ENCODE peak calls at places on chromosome 15, in four cellular contexts. Z is tibial artery, U is HFF-Myc, G is transverse colon. W is an unnamed sample.

GRCh38 chr15:36682091-36682490 is 102.7 kb downstream of the CDIN1 start:
- DNase-seq in Z (no peak), U (no peak), G (no peak), W (no peak)

GRCh38 chr15:61459785-61460707 is 230.9 kb upstream of the RORA start:
- DNase-seq in Z (no peak), U (peak; percentile 6), G (no peak), W (peak; percentile 76)

GRCh38 chr15:37100109-37100873 is at the start of gene MEIS2:
- DNase-seq in Z (peak; percentile 92), U (peak; percentile 79), G (peak; percentile 81), W (peak; percentile 87)

GRCh38 chr15:48644827-48645557 is 517 bp downstream of the FBN1 start:
- DNase-seq in Z (peak; percentile 55), U (no peak), G (no peak), W (peak; percentile 43)

GRCh38 chr15:89947338-89947829 is 34.6 kb upstream of the ARPIN start:
- DNase-seq in Z (no peak), U (no peak), G (no peak), W (no peak)

GRCh38 chr15:35505152-35505551 is 40.8 kb downstream of the DPH6 start:
- DNase-seq in Z (no peak), U (no peak), G (no peak), W (no peak)

GRCh38 chr15:70091649-70092461 is 5.9 kb downstream of the TLE3 start:
- DNase-seq in Z (no peak), U (no peak), G (peak; percentile 52), W (peak; percentile 47)

GRCh38 chr15:32643907-32644445 is 2.5 kb downstream of the SCG5 start:
- DNase-seq in Z (no peak), U (no peak), G (no peak), W (no peak)

GRCh38 chr15:99158626-99159412 is 53.9 kb downstream of the SYNM start:
- DNase-seq in Z (no peak), U (no peak), G (no peak), W (no peak)

GRCh38 chr15:40256642-40257235 is 17.9 kb downstream of the PAK6 start:
- DNase-seq in Z (no peak), U (no peak), G (no peak), W (no peak)

GRCh38 chr15:56460947-56461346 is 4.0 kb downstream of the MNS1 start:
- DNase-seq in Z (no peak), U (no peak), G (no peak), W (no peak)

GRCh38 chr15:88258021-88258641 is 1.6 kb upstream of the NTRK3 start:
- DNase-seq in Z (peak; percentile 59), U (no peak), G (no peak), W (no peak)

GRCh38 chr15:50058231-50058630 is 60.8 kb downstream of the ATP8B4 start:
- DNase-seq in Z (no peak), U (peak; percentile 17), G (no peak), W (no peak)

GRCh38 chr15:40481671-40482070 is 10.9 kb downstream of the CHST14 start:
- DNase-seq in Z (no peak), U (no peak), G (no peak), W (no peak)

GRCh38 chr15:90414408-90415028 is 26.5 kb downstream of the IQGAP1 start:
- DNase-seq in Z (no peak), U (no peak), G (no peak), W (peak; percentile 55)

GRCh38 chr15:76101655-76102054 is 41.9 kb downstream of the TMEM266 start:
- DNase-seq in Z (no peak), U (no peak), G (no peak), W (no peak)

GRCh38 chr15:76185716-76186115 is 125.6 kb downstream of the ETFA start:
- DNase-seq in Z (no peak), U (no peak), G (no peak), W (peak; percentile 64)

GRCh38 chr15:90337256-90337655 is 14.8 kb upstream of the ZNF774 start:
- DNase-seq in Z (no peak), U (no peak), G (no peak), W (no peak)

GRCh38 chr15:64044315-64045105 is 1.8 kb downstream of the DAPK2 start:
- DNase-seq in Z (no peak), U (no peak), G (no peak), W (no peak)

GRCh38 chr15:64045774-64046346 is 425 bp downstream of the DAPK2 start:
- DNase-seq in Z (no peak), U (no peak), G (peak; percentile 29), W (peak; percentile 63)

GRCh38 chr15:64048766-64049165 is 2.5 kb upstream of the DAPK2 start:
- DNase-seq in Z (no peak), U (no peak), G (no peak), W (no peak)

GRCh38 chr15:64045106-64045435 is 1.2 kb downstream of the DAPK2 start:
- DNase-seq in Z (no peak), U (no peak), G (no peak), W (no peak)

GRCh38 chr15:64046347-64047153 is at the start of gene DAPK2:
- DNase-seq in Z (peak; percentile 52), U (no peak), G (peak; percentile 83), W (peak; percentile 85)
- TF ChIP-seq CTCF in Z (peak; percentile 81), U (peak; percentile 59), G (peak; percentile 83), W (peak; percentile 94)

DNA sequence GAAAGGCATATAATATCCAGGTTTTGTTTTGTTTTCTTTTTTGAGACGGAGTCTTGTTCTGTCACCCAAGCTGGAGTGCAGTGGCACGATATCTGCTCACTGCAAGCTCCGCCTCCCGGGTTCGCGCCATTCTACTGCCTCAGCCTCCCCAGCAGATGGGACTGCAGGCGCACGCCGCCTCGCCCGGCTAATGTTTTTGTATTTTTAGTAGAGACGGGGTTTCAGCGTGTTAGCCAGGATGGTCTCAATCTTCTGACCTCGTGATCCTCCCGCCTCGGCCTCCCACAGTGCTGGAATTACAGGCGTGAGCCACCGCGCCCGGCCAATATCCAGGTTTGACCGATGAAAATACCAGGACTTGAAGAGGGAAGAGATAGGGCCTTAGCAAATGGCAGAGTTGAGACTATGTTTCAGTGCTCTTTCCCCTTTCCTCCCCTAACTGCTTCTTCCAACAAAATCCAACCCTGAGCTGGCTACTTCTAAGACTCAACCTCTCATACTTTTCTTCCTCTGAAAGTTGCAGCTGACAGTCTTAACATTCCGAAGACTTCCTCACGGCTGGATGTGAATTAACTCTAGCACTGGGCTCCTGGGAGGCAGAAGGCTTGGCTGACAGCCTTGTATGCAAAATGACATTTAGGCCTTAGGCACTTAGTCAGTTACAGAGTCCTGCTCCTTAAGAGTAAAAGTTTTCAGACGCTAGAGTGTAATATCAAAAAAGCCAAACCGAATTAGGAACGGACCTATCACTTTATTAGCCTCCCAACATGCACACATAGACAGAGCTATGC is 15.2 kb upstream of the ANXA2 start:
- DNase-seq in Z (no peak), U (no peak), G (no peak), W (no peak)
- TF ChIP-seq CTCF in Z (no peak), U (no peak), G (no peak), W (no peak)

DNA sequence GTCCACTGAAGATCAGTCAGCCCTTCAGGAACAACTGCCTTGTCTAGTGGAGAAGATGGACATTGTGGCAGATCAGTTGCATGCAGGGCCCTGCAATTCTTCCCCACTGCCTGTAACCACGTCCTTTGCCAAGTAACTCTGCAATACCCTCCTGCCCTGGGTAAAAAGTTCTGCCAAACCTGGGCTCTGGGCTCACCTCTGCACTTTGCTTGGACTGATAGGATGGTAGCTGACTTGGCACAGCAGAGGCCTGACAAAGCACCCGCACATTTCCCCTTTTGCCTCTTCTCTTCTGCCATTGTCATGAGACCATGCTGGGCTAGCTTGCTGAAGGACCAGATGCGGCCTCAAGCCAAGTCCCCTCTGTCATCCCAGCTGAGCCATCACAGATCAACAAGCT is 122.3 kb downstream of the SMAD6 start:
- DNase-seq in Z (no peak), U (no peak), G (no peak), W (no peak)
- TF ChIP-seq CTCF in Z (no peak), U (no peak), G (no peak), W (no peak)

GRCh38 chr15:65394280-65394789 is 16.5 kb upstream of the IGDCC3 start:
- DNase-seq in Z (no peak), U (no peak), G (no peak), W (no peak)

GRCh38 chr15:65396965-65397317 is 19.1 kb upstream of the IGDCC3 start:
- DNase-seq in Z (no peak), U (no peak), G (no peak), W (no peak)

GRCh38 chr15:65394936-65395335 is 17.1 kb upstream of the IGDCC3 start:
- DNase-seq in Z (no peak), U (no peak), G (no peak), W (no peak)

GRCh38 chr15:65396283-65396964 is 18.6 kb upstream of the IGDCC3 start:
- DNase-seq in Z (no peak), U (no peak), G (no peak), W (no peak)

DNA sequence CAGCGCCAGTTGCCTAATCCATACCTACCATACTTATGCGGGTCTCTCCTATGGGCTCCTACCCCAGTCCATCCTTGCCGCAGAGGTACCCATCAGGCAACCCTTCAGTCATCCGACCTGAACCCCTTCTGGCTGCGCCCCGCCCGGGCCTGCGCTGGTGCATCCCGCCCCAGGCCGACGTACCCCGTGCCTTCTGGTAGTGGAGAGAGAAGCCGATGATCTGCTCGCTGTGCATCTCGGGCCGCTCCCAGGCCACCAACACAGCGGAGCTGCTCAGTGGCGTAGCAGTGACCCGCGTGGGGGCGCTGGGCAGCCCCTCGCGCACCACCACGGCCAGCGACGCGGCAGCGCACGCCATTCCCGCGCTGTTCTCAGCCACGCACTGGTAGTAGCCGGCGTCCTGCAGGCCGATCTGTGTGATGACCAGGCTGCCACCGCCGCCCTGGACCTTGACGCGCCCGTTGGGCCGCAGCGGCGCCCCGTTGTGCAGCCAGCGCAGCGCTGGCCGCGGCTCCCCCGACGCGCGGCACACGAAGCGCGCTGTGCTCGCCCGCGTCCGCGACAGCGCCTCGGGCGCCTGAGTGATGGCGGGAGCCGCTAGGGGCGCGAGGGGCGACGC is 17.9 kb upstream of the IGDCC3 start:
- DNase-seq in Z (no peak), U (no peak), G (no peak), W (no peak)
- TF ChIP-seq CTCF in Z (no peak), U (no peak), G (no peak), W (no peak)

GRCh38 chr15:39192376-39192775 is 388.5 kb upstream of the THBS1 start:
- DNase-seq in Z (no peak), U (no peak), G (no peak), W (no peak)

GRCh38 chr15:39195988-39196486 is 384.8 kb upstream of the THBS1 start:
- DNase-seq in Z (no peak), U (peak; percentile 45), G (no peak), W (peak; percentile 98)

GRCh38 chr15:39193611-39194010 is 387.3 kb upstream of the THBS1 start:
- DNase-seq in Z (no peak), U (no peak), G (no peak), W (no peak)

GRCh38 chr15:39192979-39193559 is 387.8 kb upstream of the THBS1 start:
- DNase-seq in Z (no peak), U (no peak), G (no peak), W (no peak)

GRCh38 chr15:39194431-39194830 is 386.4 kb upstream of the THBS1 start:
- DNase-seq in Z (no peak), U (no peak), G (no peak), W (no peak)
- TF ChIP-seq CTCF in Z (no peak), U (no peak), G (no peak), W (no peak)

DNA sequence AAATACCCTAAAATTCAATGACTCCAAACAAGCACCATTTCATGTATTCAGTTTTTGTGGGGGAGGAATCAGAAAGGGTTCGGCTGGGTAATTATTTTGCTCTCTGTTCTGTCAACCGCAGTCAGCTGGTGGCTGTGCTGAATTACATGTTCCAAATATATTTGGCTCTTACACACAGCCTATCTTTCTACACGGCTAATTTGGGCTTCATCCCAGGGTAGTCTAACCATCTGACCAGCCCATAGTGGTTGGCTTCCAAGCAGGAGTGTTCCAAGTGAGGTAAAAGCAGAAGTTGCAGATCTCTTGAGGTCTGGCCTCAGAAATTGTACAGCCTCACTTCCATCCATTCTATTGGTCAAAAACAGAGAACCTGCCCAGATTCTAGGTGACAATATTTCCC is 760.8 kb upstream of the SEMA6D start:
- DNase-seq in Z (no peak), U (no peak), G (no peak), W (no peak)
- TF ChIP-seq CTCF in Z (no peak), U (no peak), G (no peak), W (no peak)

W was measured in RWPE1.